ENCODE peak calls at places on chromosome 6, in ten cellular contexts. One of them, this sample, is unnamed.

GRCh38 chr6:43070028-43070632 is 6.0 kb upstream of the PTK7 start:
- DNase-seq in CD4-positive, alpha-beta memory T cell: peak
- DNase-seq in DMS153: peak
- DNase-seq in activated CD4-positive, alpha-beta T cell treated with anti-CD3 and anti-CD28 coated beads for 36 hours: peak
- DNase-seq in left lung: no peak
- DNase-seq in LHCN-M2: peak
- DNase-seq in hepatocyte: peak
- DNase-seq in OCI-LY7: peak
- DNase-seq in activated T-cell treated with anti-CD3 and anti-CD28 coated beads, Interleukin-2, amount 50 U/mL, for 48 hours: no peak
- DNase-seq in mucosa of descending colon: no peak
- DNase-seq in this sample: peak

GRCh38 chr6:84643778-84644177 is 120.6 kb downstream of the TBX18 start:
- DNase-seq in CD4-positive, alpha-beta memory T cell: no peak
- DNase-seq in DMS153: no peak
- DNase-seq in activated CD4-positive, alpha-beta T cell treated with anti-CD3 and anti-CD28 coated beads for 36 hours: no peak
- DNase-seq in left lung: no peak
- DNase-seq in LHCN-M2: no peak
- DNase-seq in hepatocyte: no peak
- DNase-seq in OCI-LY7: no peak
- DNase-seq in activated T-cell treated with anti-CD3 and anti-CD28 coated beads, Interleukin-2, amount 50 U/mL, for 48 hours: no peak
- DNase-seq in mucosa of descending colon: no peak
- DNase-seq in this sample: no peak

GRCh38 chr6:156935000-156935399 is 157.8 kb downstream of the ARID1B start:
- DNase-seq in CD4-positive, alpha-beta memory T cell: no peak
- DNase-seq in DMS153: no peak
- DNase-seq in activated CD4-positive, alpha-beta T cell treated with anti-CD3 and anti-CD28 coated beads for 36 hours: no peak
- DNase-seq in left lung: no peak
- DNase-seq in LHCN-M2: no peak
- DNase-seq in hepatocyte: no peak
- DNase-seq in OCI-LY7: no peak
- DNase-seq in activated T-cell treated with anti-CD3 and anti-CD28 coated beads, Interleukin-2, amount 50 U/mL, for 48 hours: no peak
- DNase-seq in mucosa of descending colon: no peak
- DNase-seq in this sample: no peak

GRCh38 chr6:17281100-17281496 is at the start of gene RBM24:
- DNase-seq in CD4-positive, alpha-beta memory T cell: no peak
- DNase-seq in DMS153: no peak
- DNase-seq in activated CD4-positive, alpha-beta T cell treated with anti-CD3 and anti-CD28 coated beads for 36 hours: peak
- DNase-seq in left lung: peak
- DNase-seq in LHCN-M2: peak
- DNase-seq in hepatocyte: peak
- DNase-seq in OCI-LY7: no peak
- DNase-seq in activated T-cell treated with anti-CD3 and anti-CD28 coated beads, Interleukin-2, amount 50 U/mL, for 48 hours: peak
- DNase-seq in mucosa of descending colon: peak
- DNase-seq in this sample: no peak

GRCh38 chr6:169811521-169812256 is 60.3 kb downstream of the ERMARD start:
- DNase-seq in CD4-positive, alpha-beta memory T cell: no peak
- DNase-seq in DMS153: no peak
- DNase-seq in activated CD4-positive, alpha-beta T cell treated with anti-CD3 and anti-CD28 coated beads for 36 hours: no peak
- DNase-seq in left lung: peak
- DNase-seq in LHCN-M2: no peak
- DNase-seq in hepatocyte: no peak
- DNase-seq in OCI-LY7: no peak
- DNase-seq in activated T-cell treated with anti-CD3 and anti-CD28 coated beads, Interleukin-2, amount 50 U/mL, for 48 hours: no peak
- DNase-seq in mucosa of descending colon: no peak
- DNase-seq in this sample: no peak

GRCh38 chr6:147808631-147809030 is 300.1 kb downstream of the SAMD5 start:
- DNase-seq in CD4-positive, alpha-beta memory T cell: no peak
- DNase-seq in DMS153: no peak
- DNase-seq in activated CD4-positive, alpha-beta T cell treated with anti-CD3 and anti-CD28 coated beads for 36 hours: no peak
- DNase-seq in left lung: no peak
- DNase-seq in LHCN-M2: no peak
- DNase-seq in hepatocyte: no peak
- DNase-seq in OCI-LY7: no peak
- DNase-seq in activated T-cell treated with anti-CD3 and anti-CD28 coated beads, Interleukin-2, amount 50 U/mL, for 48 hours: no peak
- DNase-seq in mucosa of descending colon: no peak
- DNase-seq in this sample: no peak

GRCh38 chr6:162638931-162639574 is 88.5 kb downstream of the PRKN start:
- DNase-seq in CD4-positive, alpha-beta memory T cell: no peak
- DNase-seq in DMS153: no peak
- DNase-seq in activated CD4-positive, alpha-beta T cell treated with anti-CD3 and anti-CD28 coated beads for 36 hours: no peak
- DNase-seq in left lung: no peak
- DNase-seq in LHCN-M2: no peak
- DNase-seq in hepatocyte: no peak
- DNase-seq in OCI-LY7: no peak
- DNase-seq in activated T-cell treated with anti-CD3 and anti-CD28 coated beads, Interleukin-2, amount 50 U/mL, for 48 hours: no peak
- DNase-seq in mucosa of descending colon: no peak
- DNase-seq in this sample: no peak

GRCh38 chr6:28597924-28598323 is 72.2 kb downstream of the GPX5 start:
- DNase-seq in CD4-positive, alpha-beta memory T cell: no peak
- DNase-seq in DMS153: no peak
- DNase-seq in activated CD4-positive, alpha-beta T cell treated with anti-CD3 and anti-CD28 coated beads for 36 hours: no peak
- DNase-seq in left lung: no peak
- DNase-seq in LHCN-M2: no peak
- DNase-seq in hepatocyte: peak
- DNase-seq in OCI-LY7: no peak
- DNase-seq in activated T-cell treated with anti-CD3 and anti-CD28 coated beads, Interleukin-2, amount 50 U/mL, for 48 hours: no peak
- DNase-seq in mucosa of descending colon: no peak
- DNase-seq in this sample: no peak

GRCh38 chr6:56961151-56961550 is 6.2 kb downstream of the BEND6 start:
- DNase-seq in CD4-positive, alpha-beta memory T cell: no peak
- DNase-seq in DMS153: no peak
- DNase-seq in activated CD4-positive, alpha-beta T cell treated with anti-CD3 and anti-CD28 coated beads for 36 hours: no peak
- DNase-seq in left lung: no peak
- DNase-seq in LHCN-M2: peak
- DNase-seq in hepatocyte: no peak
- DNase-seq in OCI-LY7: peak
- DNase-seq in activated T-cell treated with anti-CD3 and anti-CD28 coated beads, Interleukin-2, amount 50 U/mL, for 48 hours: no peak
- DNase-seq in mucosa of descending colon: no peak
- DNase-seq in this sample: no peak

GRCh38 chr6:163667372-163668060 is 253.0 kb downstream of the QKI start:
- DNase-seq in CD4-positive, alpha-beta memory T cell: no peak
- DNase-seq in DMS153: no peak
- DNase-seq in activated CD4-positive, alpha-beta T cell treated with anti-CD3 and anti-CD28 coated beads for 36 hours: no peak
- DNase-seq in left lung: peak
- DNase-seq in LHCN-M2: peak
- DNase-seq in hepatocyte: no peak
- DNase-seq in OCI-LY7: peak
- DNase-seq in activated T-cell treated with anti-CD3 and anti-CD28 coated beads, Interleukin-2, amount 50 U/mL, for 48 hours: no peak
- DNase-seq in mucosa of descending colon: no peak
- DNase-seq in this sample: no peak

GRCh38 chr6:137776786-137777185 is 90.3 kb upstream of the TNFAIP3 start:
- DNase-seq in CD4-positive, alpha-beta memory T cell: no peak
- DNase-seq in DMS153: no peak
- DNase-seq in activated CD4-positive, alpha-beta T cell treated with anti-CD3 and anti-CD28 coated beads for 36 hours: no peak
- DNase-seq in left lung: no peak
- DNase-seq in LHCN-M2: no peak
- DNase-seq in hepatocyte: peak
- DNase-seq in OCI-LY7: no peak
- DNase-seq in activated T-cell treated with anti-CD3 and anti-CD28 coated beads, Interleukin-2, amount 50 U/mL, for 48 hours: no peak
- DNase-seq in mucosa of descending colon: no peak
- DNase-seq in this sample: no peak

GRCh38 chr6:147553099-147553498 is 44.6 kb downstream of the SAMD5 start:
- DNase-seq in CD4-positive, alpha-beta memory T cell: no peak
- DNase-seq in DMS153: no peak
- DNase-seq in activated CD4-positive, alpha-beta T cell treated with anti-CD3 and anti-CD28 coated beads for 36 hours: no peak
- DNase-seq in left lung: no peak
- DNase-seq in LHCN-M2: no peak
- DNase-seq in hepatocyte: no peak
- DNase-seq in OCI-LY7: no peak
- DNase-seq in activated T-cell treated with anti-CD3 and anti-CD28 coated beads, Interleukin-2, amount 50 U/mL, for 48 hours: no peak
- DNase-seq in mucosa of descending colon: no peak
- DNase-seq in this sample: no peak

GRCh38 chr6:137715589-137716045 is 151.4 kb upstream of the TNFAIP3 start:
- DNase-seq in CD4-positive, alpha-beta memory T cell: peak
- DNase-seq in DMS153: no peak
- DNase-seq in activated CD4-positive, alpha-beta T cell treated with anti-CD3 and anti-CD28 coated beads for 36 hours: no peak
- DNase-seq in left lung: no peak
- DNase-seq in LHCN-M2: no peak
- DNase-seq in hepatocyte: no peak
- DNase-seq in OCI-LY7: no peak
- DNase-seq in activated T-cell treated with anti-CD3 and anti-CD28 coated beads, Interleukin-2, amount 50 U/mL, for 48 hours: no peak
- DNase-seq in mucosa of descending colon: no peak
- DNase-seq in this sample: peak

GRCh38 chr6:157427969-157428368 is 47.0 kb downstream of the ZDHHC14 start:
- DNase-seq in CD4-positive, alpha-beta memory T cell: no peak
- DNase-seq in DMS153: no peak
- DNase-seq in activated CD4-positive, alpha-beta T cell treated with anti-CD3 and anti-CD28 coated beads for 36 hours: peak
- DNase-seq in left lung: no peak
- DNase-seq in LHCN-M2: no peak
- DNase-seq in hepatocyte: no peak
- DNase-seq in OCI-LY7: no peak
- DNase-seq in activated T-cell treated with anti-CD3 and anti-CD28 coated beads, Interleukin-2, amount 50 U/mL, for 48 hours: peak
- DNase-seq in mucosa of descending colon: no peak
- DNase-seq in this sample: no peak

GRCh38 chr6:163398796-163399195 is 15.7 kb upstream of the QKI start:
- DNase-seq in CD4-positive, alpha-beta memory T cell: no peak
- DNase-seq in DMS153: no peak
- DNase-seq in activated CD4-positive, alpha-beta T cell treated with anti-CD3 and anti-CD28 coated beads for 36 hours: no peak
- DNase-seq in left lung: peak
- DNase-seq in LHCN-M2: no peak
- DNase-seq in hepatocyte: no peak
- DNase-seq in OCI-LY7: no peak
- DNase-seq in activated T-cell treated with anti-CD3 and anti-CD28 coated beads, Interleukin-2, amount 50 U/mL, for 48 hours: no peak
- DNase-seq in mucosa of descending colon: peak
- DNase-seq in this sample: no peak

GRCh38 chr6:84137989-84138575 is 89.4 kb downstream of the CEP162 start:
- DNase-seq in CD4-positive, alpha-beta memory T cell: no peak
- DNase-seq in DMS153: no peak
- DNase-seq in activated CD4-positive, alpha-beta T cell treated with anti-CD3 and anti-CD28 coated beads for 36 hours: no peak
- DNase-seq in left lung: no peak
- DNase-seq in LHCN-M2: no peak
- DNase-seq in hepatocyte: no peak
- DNase-seq in OCI-LY7: no peak
- DNase-seq in activated T-cell treated with anti-CD3 and anti-CD28 coated beads, Interleukin-2, amount 50 U/mL, for 48 hours: no peak
- DNase-seq in mucosa of descending colon: no peak
- DNase-seq in this sample: no peak

This sample was measured in DND-41.